ENCODE peak calls at places on chromosomes 5 and 9, in six cellular contexts. S is spleen, Z is ovary, X is PC-9, T is cardiac muscle cell, K is fibroblast of lung. E is an unnamed sample.

GRCh38 chr5:43041669-43042175 is 1.6 kb upstream of the ANXA2R start:
- DNase-seq in S (no peak), Z (no peak), X (peak; percentile 74), T (peak; percentile 83), K (peak; percentile 91), E (no peak)

GRCh38 chr5:64180661-64181343 is 15.2 kb downstream of the RNF180 start:
- DNase-seq in S (no peak), Z (no peak), X (no peak), T (peak; percentile 18), K (peak; percentile 29), E (no peak)

GRCh38 chr9:98597372-98597771 is 111.4 kb downstream of the GABBR2 start:
- DNase-seq in S (peak; percentile 18), Z (no peak), X (no peak), T (peak; percentile 11), K (peak; percentile 62), E (no peak)

GRCh38 chr9:114223564-114224246 is 68.4 kb downstream of the COL27A1 start:
- DNase-seq in S (no peak), Z (no peak), X (peak; percentile 15), T (peak; percentile 37), K (peak; percentile 82), E (no peak)

GRCh38 chr5:155728857-155729683 is 597.9 kb upstream of the SGCD start:
- DNase-seq in S (no peak), Z (peak; percentile 33), X (no peak), T (no peak), K (peak; percentile 21), E (peak; percentile 18)

GRCh38 chr5:73312146-73312871 is 136.3 kb downstream of the FOXD1 start:
- DNase-seq in S (no peak), Z (no peak), X (no peak), T (peak; percentile 94), K (peak; percentile 100), E (no peak)

GRCh38 chr9:96383165-96383939 is at the start of gene SLC35D2:
- DNase-seq in S (peak; percentile 87), Z (peak; percentile 73), X (peak; percentile 78), T (peak; percentile 78), K (peak; percentile 60), E (no peak)

GRCh38 chr5:111582962-111583669 is 70.8 kb upstream of the STARD4 start:
- DNase-seq in S (no peak), Z (no peak), X (no peak), T (peak; percentile 87), K (peak; percentile 96), E (no peak)

GRCh38 chr5:137036630-137037029 is 462.5 kb downstream of the SPOCK1 start:
- DNase-seq in S (no peak), Z (no peak), X (peak; percentile 25), T (no peak), K (no peak), E (no peak)

GRCh38 chr5:131795879-131796792 is 681 bp downstream of the FNIP1 start:
- DNase-seq in S (peak; percentile 93), Z (peak; percentile 77), X (peak; percentile 45), T (peak; percentile 67), K (peak; percentile 55), E (no peak)

GRCh38 chr5:132872788-132873118 is 715 bp upstream of the LEAP2 start:
- DNase-seq in S (no peak), Z (no peak), X (no peak), T (no peak), K (no peak), E (no peak)

GRCh38 chr9:123568691-123569342 is 212.8 kb downstream of the CRB2 start:
- DNase-seq in S (no peak), Z (no peak), X (no peak), T (peak; percentile 57), K (peak; percentile 60), E (no peak)

GRCh38 chr9:125066839-125067619 is 76.3 kb downstream of the SCAI start:
- DNase-seq in S (no peak), Z (no peak), X (no peak), T (peak; percentile 17), K (peak; percentile 29), E (no peak)

GRCh38 chr5:132067941-132068808 is 5.4 kb upstream of the CSF2 start:
- DNase-seq in S (peak; percentile 67), Z (no peak), X (no peak), T (no peak), K (no peak), E (no peak)

GRCh38 chr9:77598510-77598909 is 49.6 kb downstream of the GNA14 start:
- DNase-seq in S (no peak), Z (peak; percentile 34), X (no peak), T (peak; percentile 90), K (peak; percentile 72), E (no peak)

GRCh38 chr5:175246242-175246891 is 197.6 kb downstream of the DRD1 start:
- DNase-seq in S (no peak), Z (no peak), X (no peak), T (peak; percentile 10), K (peak; percentile 100), E (no peak)

GRCh38 chr5:36657563-36657995 is 51.2 kb downstream of the SLC1A3 start:
- DNase-seq in S (no peak), Z (peak; percentile 19), X (no peak), T (peak; percentile 99), K (peak; percentile 100), E (no peak)

GRCh38 chr5:180791611-180792213 is 10.9 kb downstream of the MGAT1 start:
- DNase-seq in S (peak; percentile 58), Z (no peak), X (no peak), T (no peak), K (no peak), E (no peak)

GRCh38 chr9:15421532-15421931 is 1.1 kb upstream of the SNAPC3 start:
- DNase-seq in S (no peak), Z (no peak), X (no peak), T (no peak), K (no peak), E (no peak)

GRCh38 chr9:15426019-15426418 is 3.3 kb downstream of the SNAPC3 start:
- DNase-seq in S (no peak), Z (no peak), X (no peak), T (no peak), K (no peak), E (no peak)

GRCh38 chr9:15420796-15421195 is 1.9 kb upstream of the SNAPC3 start:
- DNase-seq in S (no peak), Z (no peak), X (no peak), T (no peak), K (peak; percentile 17), E (no peak)

GRCh38 chr9:15422355-15423327 is at the start of gene SNAPC3:
- DNase-seq in S (peak; percentile 99), Z (peak; percentile 94), X (peak; percentile 84), T (peak; percentile 97), K (peak; percentile 96), E (peak; percentile 88)

GRCh38 chr9:15423328-15423985 is 781 bp downstream of the SNAPC3 start:
- DNase-seq in S (no peak), Z (no peak), X (no peak), T (peak; percentile 42), K (peak; percentile 29), E (no peak)
- H3K27ac ChIP-seq in S (peak overlapping the region; percentile 91), Z (no peak overlapping the region), X (no peak overlapping the region), T (peak overlapping the region; percentile 92), K (peak overlapping the region; percentile 71), E (no peak overlapping the region)

DNA sequence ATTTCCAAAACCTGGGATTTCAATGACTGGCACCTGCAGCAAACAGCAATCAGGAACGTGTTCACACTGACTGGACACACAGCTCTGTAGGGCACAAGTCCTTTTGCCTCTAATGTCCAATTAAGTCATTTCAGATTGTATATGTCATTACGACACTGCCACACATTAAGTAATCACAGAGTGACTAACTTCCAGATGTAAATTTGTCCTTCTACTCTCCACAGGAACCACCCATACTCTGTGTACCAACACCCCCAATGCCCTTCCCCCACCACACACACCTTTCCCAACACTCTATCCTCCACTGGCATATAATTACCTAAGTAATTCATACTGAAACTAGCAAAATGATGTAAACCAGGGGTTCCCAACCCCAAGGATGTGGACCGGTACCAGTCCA is 30.5 kb downstream of the LARS1 start:
- DNase-seq in S (no peak), Z (no peak), X (no peak), T (no peak), K (no peak), E (no peak)
- H3K36me3 ChIP-seq in S (peaks cover 75% of the 10 kb centered on the region), Z (no peaks in the 10 kb centered on the region), X (peaks cover 75% of the 10 kb centered on the region), T (peaks cover 72% of the 10 kb centered on the region), K (peaks cover under 1% of the 10 kb centered on the region), E (peaks cover 12% of the 10 kb centered on the region)

DNA sequence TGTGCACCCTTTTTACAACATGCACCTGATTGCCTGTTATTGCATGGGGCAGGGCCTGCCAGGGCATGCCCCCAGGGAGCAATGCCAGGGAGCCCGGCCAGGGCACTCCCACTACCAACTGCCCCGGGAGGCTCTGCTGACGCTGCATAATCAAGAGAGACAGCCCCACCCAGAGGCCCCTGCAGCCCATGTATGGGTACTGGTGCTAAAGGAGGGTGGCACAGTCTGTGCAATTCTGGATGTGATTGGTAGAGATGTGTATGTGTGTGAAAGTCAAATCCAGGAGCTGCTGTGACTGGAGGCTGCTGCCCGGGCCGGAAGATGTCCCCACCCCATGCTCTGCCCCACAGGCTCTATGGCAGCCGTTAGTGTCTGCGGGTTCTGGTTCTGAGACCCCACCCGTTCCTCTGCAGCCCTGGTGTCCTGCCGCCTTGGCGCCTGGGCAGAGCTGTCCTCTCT is 3.9 kb upstream of the NEURL1B start:
- DNase-seq in S (no peak), Z (no peak), X (peak; percentile 38), T (no peak), K (no peak), E (no peak)
- H3K27ac ChIP-seq in S (no peak overlapping the region), Z (no peak overlapping the region), X (no peak overlapping the region), T (no peak overlapping the region), K (no peak overlapping the region), E (no peak overlapping the region)

GRCh38 chr5:77791356-77791755 is 15.2 kb upstream of the TBCA start:
- DNase-seq in S (no peak), Z (no peak), X (no peak), T (peak; percentile 68), K (no peak), E (no peak)

GRCh38 chr5:77798448-77798847 is 22.3 kb upstream of the TBCA start:
- DNase-seq in S (no peak), Z (no peak), X (no peak), T (no peak), K (no peak), E (no peak)

GRCh38 chr5:77791926-77792325 is 15.8 kb upstream of the TBCA start:
- DNase-seq in S (no peak), Z (no peak), X (no peak), T (no peak), K (no peak), E (no peak)

GRCh38 chr5:77797133-77797532 is 21.0 kb upstream of the TBCA start:
- DNase-seq in S (no peak), Z (no peak), X (no peak), T (no peak), K (no peak), E (no peak)

DNA sequence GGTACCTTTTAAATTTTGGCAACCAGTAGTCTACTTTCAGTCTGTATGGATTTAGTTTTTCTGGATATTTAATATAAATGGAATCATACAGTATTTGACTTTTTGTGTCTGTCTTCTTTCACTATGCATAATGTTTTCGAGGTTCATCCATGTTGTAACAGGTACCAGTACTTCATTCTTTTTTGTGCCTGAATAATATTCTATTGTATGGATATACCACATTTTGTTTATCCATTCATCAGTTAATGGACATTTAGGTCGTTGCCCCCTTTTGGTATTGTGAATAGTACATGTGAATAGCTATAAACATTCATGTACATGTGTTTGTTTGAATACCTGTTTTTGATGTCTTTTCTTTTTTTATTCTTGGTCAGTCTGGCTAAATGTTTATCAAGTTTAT is 19.1 kb upstream of the TBCA start:
- DNase-seq in S (no peak), Z (no peak), X (no peak), T (no peak), K (no peak), E (no peak)
- H3K36me3 ChIP-seq in S (no peaks in the 10 kb centered on the region), Z (no peaks in the 10 kb centered on the region), X (no peaks in the 10 kb centered on the region), T (no peaks in the 10 kb centered on the region), K (no peaks in the 10 kb centered on the region), E (no peaks in the 10 kb centered on the region)

GRCh38 chr5:126681970-126682369 is 81.2 kb downstream of the PHAX start:
- DNase-seq in S (no peak), Z (no peak), X (no peak), T (no peak), K (no peak), E (no peak)
- H3K27ac ChIP-seq in S (no peak overlapping the region), Z (no peak overlapping the region), X (no peak overlapping the region), T (no peak overlapping the region), K (no peak overlapping the region), E (no peak overlapping the region)

E was measured in iPS DF 6.9.